ENCODE peak calls at places on chromosome 3, in nine cellular contexts. X is dorsolateral prefrontal cortex, M is lung, C is BJ, O is PC-3, L is bronchial epithelial cell, P is A549, S is sigmoid colon, I is foreskin fibroblast. Y is an unnamed sample.

GRCh38 chr3:129608087-129608935 is 1.8 kb upstream of the PLXND1 start:
- DNase-seq in X (peak), M (no peak), C (no peak), O (peak), L (no peak), P (no peak), S (no peak), I (no peak), Y (no peak)

GRCh38 chr3:162400697-162401096 is 904.1 kb downstream of the OTOL1 start:
- DNase-seq in X (no peak), M (no peak), C (no peak), O (peak), L (no peak), P (no peak), S (no peak), I (no peak), Y (no peak)

GRCh38 chr3:195013411-195013810 is 257.5 kb downstream of the XXYLT1 start:
- DNase-seq in X (no peak), M (no peak), C (no peak), O (no peak), L (no peak), P (no peak), S (peak), I (no peak), Y (no peak)

GRCh38 chr3:123618076-123618703 is 33.3 kb upstream of the HACD2 start:
- DNase-seq in X (no peak), M (no peak), C (no peak), O (no peak), L (no peak), P (no peak), S (no peak), I (no peak), Y (no peak)

GRCh38 chr3:38136272-38136806 is 588 bp downstream of the ACAA1 start:
- DNase-seq in X (no peak), M (no peak), C (no peak), O (no peak), L (no peak), P (no peak), S (no peak), I (no peak), Y (no peak)

GRCh38 chr3:170418422-170419300 is at the start of gene CLDN11:
- DNase-seq in X (peak), M (peak), C (no peak), O (peak), L (no peak), P (no peak), S (peak), I (peak), Y (no peak)

GRCh38 chr3:34108976-34109375 is 310.5 kb downstream of the PDCD6IP start:
- DNase-seq in X (peak), M (no peak), C (no peak), O (no peak), L (no peak), P (no peak), S (no peak), I (no peak), Y (no peak)

GRCh38 chr3:156148946-156149348 is 28.6 kb downstream of the KCNAB1 start:
- DNase-seq in X (no peak), M (no peak), C (no peak), O (no peak), L (no peak), P (no peak), S (no peak), I (no peak), Y (no peak)

GRCh38 chr3:156816794-156817741 is 9.1 kb upstream of the LEKR1 start:
- DNase-seq in X (peak), M (peak), C (peak), O (peak), L (peak), P (peak), S (peak), I (peak), Y (no peak)

GRCh38 chr3:47370887-47371697 is 9.7 kb upstream of the PTPN23 start:
- DNase-seq in X (no peak), M (no peak), C (no peak), O (no peak), L (no peak), P (peak), S (no peak), I (no peak), Y (no peak)

GRCh38 chr3:179146911-179147570 is 1.1 kb upstream of the PIK3CA start:
- DNase-seq in X (no peak), M (no peak), C (peak), O (peak), L (peak), P (peak), S (no peak), I (peak), Y (peak)

GRCh38 chr3:41148446-41148845 is 50.9 kb upstream of the CTNNB1 start:
- DNase-seq in X (no peak), M (no peak), C (no peak), O (no peak), L (no peak), P (no peak), S (no peak), I (no peak), Y (peak)

GRCh38 chr3:32391643-32392529 is at the start of gene CMTM7:
- DNase-seq in X (no peak), M (peak), C (no peak), O (peak), L (peak), P (peak), S (peak), I (peak), Y (no peak)

GRCh38 chr3:37347941-37348340 is 173.6 kb upstream of the LRRFIP2 start:
- DNase-seq in X (no peak), M (no peak), C (no peak), O (peak), L (peak), P (no peak), S (no peak), I (peak), Y (no peak)

GRCh38 chr3:195015021-195015420 is 255.9 kb downstream of the XXYLT1 start:
- DNase-seq in X (no peak), M (no peak), C (no peak), O (no peak), L (peak), P (no peak), S (peak), I (no peak), Y (no peak)

DNA sequence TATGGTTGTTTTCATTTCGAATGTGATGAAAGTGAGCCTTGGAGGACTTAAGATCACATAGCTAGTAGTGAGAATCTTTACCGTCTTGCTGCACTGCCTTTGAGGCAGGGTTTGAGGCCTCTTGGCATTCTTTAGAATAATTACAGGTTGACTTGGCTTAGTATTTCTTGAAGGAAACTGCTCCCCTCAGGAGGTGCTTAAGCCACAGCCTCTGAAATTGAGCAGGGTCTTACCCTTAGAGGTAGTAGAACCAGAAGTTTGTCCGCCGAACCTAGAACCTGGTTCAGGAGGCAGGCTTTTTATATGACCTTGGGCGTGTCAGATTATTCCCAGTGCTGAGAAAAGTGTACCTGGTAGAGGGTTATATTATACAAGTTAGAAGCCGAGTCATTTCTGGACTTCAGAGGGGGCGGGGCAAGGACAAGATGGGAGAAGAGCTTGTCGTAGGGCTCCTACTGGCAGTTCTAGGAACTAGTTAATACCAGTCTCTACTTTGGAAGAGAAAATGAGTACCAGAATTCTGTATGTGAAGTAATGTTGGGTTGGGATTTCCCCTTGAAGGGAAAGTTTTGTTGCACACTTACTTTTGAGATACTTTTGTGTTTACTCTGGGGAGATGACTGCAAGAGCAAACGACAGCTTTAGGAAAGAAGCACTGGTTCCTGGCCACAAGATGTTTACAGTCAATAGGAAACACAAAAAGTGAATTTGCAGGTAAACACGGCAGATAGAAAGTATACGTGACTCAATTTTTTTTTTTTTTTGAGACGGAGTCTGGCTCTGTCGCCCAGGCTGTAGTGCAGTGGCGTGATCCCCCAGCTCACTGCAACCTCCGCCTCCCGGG is 1.3 kb downstream of the TFG start:
- DNase-seq in X (no peak), M (no peak), C (no peak), O (peak), L (peak), P (peak), S (no peak), I (peak), Y (peak)
- TF ChIP-seq CTCF in X (no peak), M (no peak), C (peak), O (peak), L (peak), P (peak), S (peak), I (peak), Y (peak)

GRCh38 chr3:23760871-23761373 is 44.8 kb upstream of the UBE2E1 start:
- DNase-seq in X (no peak), M (no peak), C (no peak), O (no peak), L (no peak), P (no peak), S (no peak), I (no peak), Y (no peak)
- H3K4me3 ChIP-seq in X (no peak), M (no peak), C (no peak), O (no peak), L (no peak), P (no peak), S (no peak), I (no peak), Y (no peak)

GRCh38 chr3:22862111-22862510 is 341.0 kb upstream of the UBE2E2 start:
- DNase-seq in X (no peak), M (no peak), C (no peak), O (no peak), L (no peak), P (no peak), S (no peak), I (no peak), Y (no peak)
- TF ChIP-seq CTCF in X (no peak), M (no peak), C (no peak), O (peak), L (no peak), P (no peak), S (no peak), I (no peak), Y (no peak)

GRCh38 chr3:16429086-16429485 is 84.4 kb downstream of the RFTN1 start:
- DNase-seq in X (no peak), M (no peak), C (no peak), O (no peak), L (peak), P (no peak), S (no peak), I (no peak), Y (no peak)
- H3K4me3 ChIP-seq in X (no peak), M (no peak), C (no peak), O (no peak), L (no peak), P (no peak), S (no peak), I (no peak), Y (no peak)

DNA sequence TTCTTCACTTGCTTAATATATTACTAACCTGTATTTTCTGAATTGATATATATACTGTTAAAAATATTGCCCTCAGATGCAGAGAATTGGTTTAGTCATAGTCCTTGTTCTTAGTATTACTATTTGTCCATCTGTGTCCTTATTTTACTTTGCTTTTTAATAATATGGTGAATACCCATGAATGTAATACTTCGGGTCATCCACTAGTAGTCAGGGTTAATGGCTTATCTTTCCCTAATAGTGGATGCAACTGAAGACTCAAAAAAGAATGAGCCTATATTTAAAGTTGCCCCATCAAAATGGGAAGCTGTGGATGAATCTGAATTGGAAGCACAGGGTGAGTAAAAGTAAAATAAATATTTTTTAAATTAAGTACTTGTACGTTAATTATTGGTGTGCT is 36.5 kb downstream of the U2SURP start:
- DNase-seq in X (no peak), M (no peak), C (no peak), O (no peak), L (no peak), P (no peak), S (no peak), I (no peak), Y (no peak)
- TF ChIP-seq CTCF in X (no peak), M (no peak), C (peak), O (peak), L (no peak), P (peak), S (peak), I (peak), Y (peak)